ENCODE peak calls at places on chromosomes 3 and 15, in eight cellular contexts. T is OCI-LY7, C is HCT116, O is MM.1S, N is PC-3, E is GM23338, J is hepatocyte, I is SK-N-SH. A is an unnamed sample.

GRCh38 chr3:100401674-100402036 is 316 bp downstream of the LNP1 start:
- DNase-seq in E (peak), J (peak), I (peak), N (peak), T (peak), C (no peak), O (peak), A (peak)

GRCh38 chr15:80429964-80430363 is 25.8 kb downstream of the ARNT2 start:
- DNase-seq in T (no peak), O (no peak), N (no peak), E (no peak), I (no peak), C (no peak), J (no peak), A (no peak)

GRCh38 chr3:133941390-133941789 is 45.7 kb upstream of the RAB6B start:
- DNase-seq in E (peak), J (no peak), O (no peak), T (no peak), I (no peak), N (no peak), C (no peak), A (peak)

GRCh38 chr3:72590732-72591192 is 257.5 kb downstream of the SHQ1 start:
- DNase-seq in T (no peak), O (no peak), I (no peak), E (peak), N (no peak), J (no peak), C (no peak), A (peak)

GRCh38 chr3:46112296-46112695 is 85.0 kb upstream of the XCR1 start:
- DNase-seq in E (no peak), N (peak), C (no peak), T (no peak), O (no peak), J (no peak), I (no peak), A (no peak)

GRCh38 chr3:150763841-150764483 is 993 bp upstream of the SIAH2 start:
- DNase-seq in J (peak), E (peak), T (peak), I (peak), O (peak), C (peak), N (peak), A (peak)

GRCh38 chr3:130687327-130687726 is 59.3 kb downstream of the PIK3R4 start:
- DNase-seq in O (no peak), J (no peak), E (no peak), T (no peak), N (no peak), I (no peak), C (no peak), A (no peak)

GRCh38 chr15:31314380-31314779 is 12.3 kb upstream of the KLF13 start:
- DNase-seq in O (no peak), C (no peak), T (no peak), J (no peak), N (no peak), I (no peak), E (no peak), A (no peak)

GRCh38 chr3:72336821-72337479 is 511.3 kb downstream of the SHQ1 start:
- DNase-seq in E (peak), T (no peak), J (peak), N (peak), I (peak), O (no peak), C (no peak), A (peak)

GRCh38 chr3:182142928-182143327 is 431.2 kb downstream of the SOX2 start:
- DNase-seq in N (no peak), C (no peak), E (peak), J (no peak), T (peak), O (no peak), I (no peak), A (peak)

GRCh38 chr15:99928429-99928981 is 195.3 kb upstream of the LYSMD4 start:
- DNase-seq in J (peak), N (peak), I (peak), O (peak), E (peak), C (peak), T (peak), A (peak)

GRCh38 chr3:56629044-56629443 is 54.0 kb downstream of the TASOR start:
- DNase-seq in T (no peak), C (no peak), E (no peak), N (no peak), J (peak), O (no peak), I (no peak), A (no peak)

GRCh38 chr3:160378331-160379109 is 20.5 kb downstream of the IFT80 start:
- DNase-seq in I (no peak), T (no peak), O (no peak), J (peak), N (peak), E (no peak), C (no peak), A (no peak)

GRCh38 chr3:107637416-107638182 is 114.8 kb downstream of the BBX start:
- DNase-seq in T (no peak), E (no peak), O (no peak), J (no peak), I (no peak), N (no peak), C (no peak), A (no peak)

GRCh38 chr3:73874596-73874995 is 249.9 kb upstream of the PDZRN3 start:
- DNase-seq in I (no peak), O (no peak), N (no peak), C (no peak), T (no peak), E (peak), J (no peak), A (no peak)

GRCh38 chr3:155064920-155065319 is 15.2 kb upstream of the MME start:
- DNase-seq in O (no peak), E (no peak), I (no peak), N (no peak), J (no peak), C (no peak), T (no peak), A (no peak)

GRCh38 chr15:40338041-40338657 is 2.6 kb downstream of the CCDC9B start:
- DNase-seq in O (peak), T (peak), I (peak), C (peak), E (peak), J (peak), N (peak), A (peak)

GRCh38 chr15:73754461-73754860 is 1.3 kb upstream of the INSYN1 start:
- DNase-seq in C (no peak), N (no peak), O (no peak), T (no peak), E (no peak), I (no peak), J (no peak), A (no peak)

GRCh38 chr15:35751421-35752133 is 205.6 kb upstream of the DPH6 start:
- DNase-seq in C (peak), T (peak), O (peak), I (peak), N (peak), J (peak), E (peak), A (peak)

GRCh38 chr3:115671761-115672455 is 48.6 kb downstream of the GAP43 start:
- DNase-seq in E (no peak), I (no peak), C (no peak), O (peak), J (no peak), T (no peak), N (no peak), A (no peak)

GRCh38 chr3:12384451-12385233 is 95.8 kb downstream of the PPARG start:
- DNase-seq in E (no peak), O (no peak), N (no peak), C (no peak), I (no peak), T (no peak), J (no peak), A (no peak)

GRCh38 chr3:126672741-126673140 is 17.8 kb upstream of the TXNRD3 start:
- DNase-seq in T (no peak), N (no peak), J (no peak), C (no peak), E (no peak), I (no peak), O (no peak), A (no peak)

GRCh38 chr3:127016043-127016343 is 33.1 kb downstream of the PLXNA1 start:
- DNase-seq in E (no peak), I (no peak), C (no peak), O (no peak), J (no peak), T (no peak), N (no peak), A (no peak)

GRCh38 chr3:4245671-4246070 is 57.5 kb upstream of the SETMAR start:
- DNase-seq in N (peak), J (peak), C (no peak), O (no peak), T (no peak), I (no peak), E (peak), A (peak)

GRCh38 chr3:122843604-122844003 is 48.7 kb downstream of the SLC49A4 start:
- DNase-seq in I (no peak), N (no peak), C (no peak), T (no peak), O (peak), J (no peak), E (no peak), A (no peak)

GRCh38 chr15:68310178-68310810 is 32.7 kb downstream of the FEM1B start:
- DNase-seq in I (peak), O (no peak), E (no peak), N (no peak), J (peak), T (no peak), C (no peak), A (no peak)

GRCh38 chr3:157092219-157092618 is 67.7 kb downstream of the CCNL1 start:
- DNase-seq in T (no peak), C (no peak), O (no peak), I (no peak), E (no peak), J (no peak), N (no peak), A (no peak)

GRCh38 chr3:38001456-38002081 is 11.0 kb downstream of the VILL start:
- DNase-seq in J (no peak), O (no peak), C (no peak), T (no peak), N (peak), E (peak), I (no peak), A (peak)

GRCh38 chr3:43748179-43748578 is 57.4 kb downstream of the ABHD5 start:
- DNase-seq in I (no peak), E (no peak), N (peak), C (no peak), J (no peak), T (no peak), O (no peak), A (no peak)

GRCh38 chr15:68656438-68656739 is 77.6 kb downstream of the CORO2B start:
- DNase-seq in O (no peak), T (no peak), I (no peak), C (no peak), N (no peak), J (no peak), E (no peak), A (no peak)

GRCh38 chr3:99505200-99505599 is 133.2 kb upstream of the COL8A1 start:
- DNase-seq in E (no peak), J (no peak), T (no peak), N (no peak), C (no peak), I (no peak), O (no peak), A (no peak)

GRCh38 chr3:122024800-122025199 is 2.8 kb upstream of the ILDR1 start:
- DNase-seq in N (no peak), I (no peak), T (no peak), J (no peak), O (no peak), C (no peak), E (no peak), A (no peak)

GRCh38 chr3:160379628-160380214 is 19.3 kb downstream of the IFT80 start:
- DNase-seq in T (no peak), C (no peak), E (peak), I (no peak), J (no peak), N (no peak), O (no peak), A (no peak)

GRCh38 chr3:31066999-31067398 is 172.5 kb upstream of the GADL1 start:
- DNase-seq in O (no peak), C (no peak), I (peak), T (no peak), E (no peak), J (peak), N (peak), A (no peak)

GRCh38 chr3:144287001-144287400 is 315.4 kb downstream of the DIPK2A start:
- DNase-seq in C (no peak), T (no peak), J (no peak), N (no peak), I (no peak), E (no peak), O (no peak), A (no peak)

GRCh38 chr3:148077318-148077923 is 620.3 kb upstream of the AGTR1 start:
- DNase-seq in E (peak), O (peak), N (peak), C (peak), J (peak), I (no peak), T (peak), A (peak)

GRCh38 chr15:62365795-62366442 is 200.8 kb upstream of the C2CD4B start:
- DNase-seq in E (no peak), O (no peak), J (peak), T (no peak), I (no peak), N (peak), C (no peak), A (no peak)

GRCh38 chr3:160598865-160599264 is 33.5 kb upstream of the KPNA4 start:
- DNase-seq in E (no peak), O (no peak), J (peak), I (no peak), C (no peak), T (no peak), N (no peak), A (no peak)

GRCh38 chr15:78127882-78128281 is 3.4 kb downstream of the CIB2 start:
- DNase-seq in I (no peak), T (no peak), C (no peak), E (no peak), J (no peak), O (no peak), N (peak), A (no peak)

GRCh38 chr3:141167681-141168080 is 63.9 kb upstream of the PXYLP1 start:
- DNase-seq in C (no peak), J (no peak), T (no peak), I (no peak), E (no peak), N (no peak), O (no peak), A (no peak)
- TF ChIP-seq EZH2phosphoT487 in C (no peak), J (no peak), T (no peak), I (no peak), E (no peak), N (no peak), O (no peak), A (no peak)

GRCh38 chr3:9932843-9933560 is 632 bp upstream of the CRELD1 start:
- DNase-seq in O (peak), T (peak), E (peak), I (peak), J (peak), C (peak), N (peak), A (peak)

GRCh38 chr3:9934993-9935392 is 1.4 kb downstream of the CRELD1 start:
- DNase-seq in I (no peak), T (no peak), N (peak), C (no peak), E (no peak), J (no peak), O (no peak), A (no peak)

GRCh38 chr3:9933561-9934234 is at the start of gene CRELD1:
- DNase-seq in O (peak), C (peak), E (peak), J (peak), I (peak), N (peak), T (peak), A (peak)

GRCh38 chr3:9935966-9936365 is 2.3 kb downstream of the CRELD1 start:
- DNase-seq in N (no peak), O (no peak), E (no peak), C (no peak), J (no peak), T (no peak), I (no peak), A (no peak)

GRCh38 chr3:9934235-9934621 is 594 bp downstream of the CRELD1 start:
- DNase-seq in E (peak), N (no peak), I (peak), T (peak), O (no peak), J (peak), C (no peak), A (peak)
- TF ChIP-seq CTCF in E (peak), N (peak), I (peak), T (peak), O (peak), J (peak), C (peak), A (peak)

DNA sequence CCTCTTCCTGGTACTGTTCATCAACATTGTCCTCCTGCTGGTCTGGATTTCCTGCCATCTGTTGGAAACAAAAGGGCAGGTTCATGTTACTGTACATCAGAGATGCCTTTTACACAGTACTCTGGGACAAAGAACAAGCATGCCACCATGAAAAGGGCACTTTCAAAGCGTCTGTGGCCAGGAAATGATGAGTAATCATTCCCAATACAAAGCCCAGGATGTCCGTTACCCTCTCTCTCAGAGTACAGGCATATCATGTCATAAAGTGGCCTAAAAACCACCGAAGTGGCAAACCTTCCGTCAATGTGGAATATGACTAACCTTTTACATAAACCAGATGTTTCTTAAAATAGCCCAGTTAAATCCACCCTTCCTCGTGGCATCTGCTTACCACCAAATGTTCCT is 71.2 kb downstream of the GOLIM4 start:
- DNase-seq in E (no peak), C (peak), T (no peak), I (no peak), O (peak), N (peak), J (no peak), A (no peak)
- H3K27ac ChIP-seq in E (no peak), C (peak), T (no peak), I (peak), O (peak), N (peak), J (peak), A (no peak)

GRCh38 chr3:172367205-172368105 is 80.8 kb downstream of the GHSR start:
- DNase-seq in C (no peak), J (no peak), T (no peak), O (no peak), I (peak), N (no peak), E (no peak), A (no peak)

GRCh38 chr3:172369590-172370259 is 78.5 kb downstream of the GHSR start:
- DNase-seq in J (no peak), I (no peak), T (no peak), O (no peak), N (no peak), E (no peak), C (no peak), A (no peak)

GRCh38 chr3:172372895-172373294 is 75.4 kb downstream of the GHSR start:
- DNase-seq in O (no peak), J (no peak), E (no peak), I (no peak), C (no peak), T (no peak), N (no peak), A (no peak)

GRCh38 chr3:172371544-172371943 is 76.7 kb downstream of the GHSR start:
- DNase-seq in N (no peak), C (no peak), I (no peak), O (no peak), J (no peak), T (no peak), E (no peak), A (no peak)

DNA sequence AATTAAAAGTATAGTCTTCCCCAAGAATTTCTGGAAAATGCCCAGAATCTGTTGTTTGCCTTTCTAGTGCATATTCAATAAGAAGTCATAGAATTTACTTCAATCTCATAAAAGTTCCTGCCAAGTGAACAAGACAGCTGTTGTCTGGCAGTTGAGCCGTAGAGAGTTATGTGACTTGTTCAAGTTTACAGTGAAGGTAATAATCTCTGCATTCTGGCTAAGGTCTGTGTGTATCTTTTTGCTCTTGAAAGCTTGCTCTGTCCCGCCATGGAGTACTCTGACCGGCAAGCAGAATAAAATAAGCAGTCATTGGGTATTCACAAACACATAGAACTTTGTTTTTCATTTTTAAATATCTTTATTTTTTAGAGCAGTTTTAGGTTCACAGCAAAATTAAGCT is 77.8 kb downstream of the GHSR start:
- DNase-seq in E (no peak), N (peak), T (no peak), C (no peak), O (no peak), I (no peak), J (no peak), A (no peak)
- TF ChIP-seq EZH2phosphoT487 in E (no peak), N (no peak), T (no peak), C (no peak), O (no peak), I (no peak), J (no peak), A (no peak)

GRCh38 chr15:59378855-59379254 is 6.2 kb upstream of the MYO1E start:
- DNase-seq in C (no peak), E (no peak), O (no peak), I (no peak), T (no peak), J (no peak), N (no peak), A (no peak)

GRCh38 chr15:59373215-59373614 is 544 bp upstream of the MYO1E start:
- DNase-seq in N (no peak), C (no peak), T (no peak), J (no peak), O (no peak), I (no peak), E (no peak), A (no peak)

GRCh38 chr15:59379524-59379923 is 6.9 kb upstream of the MYO1E start:
- DNase-seq in I (no peak), N (no peak), O (no peak), E (no peak), C (no peak), J (no peak), T (no peak), A (no peak)

GRCh38 chr15:59377940-59378339 is 5.3 kb upstream of the MYO1E start:
- DNase-seq in T (no peak), O (no peak), C (no peak), I (no peak), J (no peak), E (no peak), N (peak), A (no peak)

GRCh38 chr15:59376735-59377134 is 4.1 kb upstream of the MYO1E start:
- DNase-seq in J (no peak), N (peak), I (no peak), E (no peak), C (no peak), T (peak), O (no peak), A (no peak)
- TF ChIP-seq CTCF in J (peak), N (peak), I (peak), E (peak), C (peak), T (peak), O (no peak), A (no peak)

GRCh38 chr3:14685204-14685603 is 10.3 kb downstream of the C3orf20 start:
- DNase-seq in I (no peak), O (no peak), T (no peak), J (no peak), N (no peak), E (no peak), C (no peak), A (no peak)

GRCh38 chr3:14689247-14689980 is 14.5 kb downstream of the C3orf20 start:
- DNase-seq in J (no peak), I (no peak), C (no peak), T (peak), E (no peak), N (no peak), O (no peak), A (no peak)

GRCh38 chr3:14688525-14688924 is 13.6 kb downstream of the C3orf20 start:
- DNase-seq in C (no peak), E (no peak), N (no peak), O (peak), T (peak), J (no peak), I (no peak), A (no peak)

GRCh38 chr3:14684447-14684846 is 9.5 kb downstream of the C3orf20 start:
- DNase-seq in E (no peak), T (no peak), O (no peak), J (no peak), I (no peak), C (no peak), N (no peak), A (no peak)

GRCh38 chr3:14687360-14687759 is 12.4 kb downstream of the C3orf20 start:
- DNase-seq in I (no peak), N (no peak), E (peak), J (no peak), O (peak), C (no peak), T (peak), A (no peak)
- H3K27ac ChIP-seq in I (no peak), N (no peak), E (no peak), J (no peak), O (peak), C (no peak), T (peak), A (no peak)